ENCODE peak calls at places on chromosome 16, in seven cellular contexts. One of them, this sample, is unnamed. For H3K4me1 and H3K9me3, the result is how much of the 10 kb centered on the place peaks cover.

GRCh38 chr16:27441998-27442397 is 40.0 kb downstream of the IL21R start:
- DNase-seq in effector memory CD4-positive, alpha-beta T cell: no peak
- DNase-seq in fibroblast of lung: no peak
- DNase-seq in BE2C: no peak
- DNase-seq in left lung: no peak
- DNase-seq in IMR-90: no peak
- DNase-seq in psoas muscle: no peak
- DNase-seq in this sample: no peak

GRCh38 chr16:74842413-74842812 is 67.8 kb upstream of the FA2H start:
- DNase-seq in fibroblast of lung: no peak
- DNase-seq in IMR-90: no peak
- DNase-seq in left lung: no peak
- DNase-seq in effector memory CD4-positive, alpha-beta T cell: no peak
- DNase-seq in BE2C: peak
- DNase-seq in psoas muscle: no peak
- DNase-seq in this sample: no peak

GRCh38 chr16:20051611-20052010 is 22.1 kb downstream of the GPR139 start:
- DNase-seq in effector memory CD4-positive, alpha-beta T cell: no peak
- DNase-seq in fibroblast of lung: no peak
- DNase-seq in BE2C: no peak
- DNase-seq in IMR-90: no peak
- DNase-seq in left lung: no peak
- DNase-seq in psoas muscle: no peak
- DNase-seq in this sample: no peak

GRCh38 chr16:76278976-76279375 is 1.8 kb downstream of the CNTNAP4 start:
- DNase-seq in psoas muscle: no peak
- DNase-seq in fibroblast of lung: peak
- DNase-seq in left lung: no peak
- DNase-seq in IMR-90: no peak
- DNase-seq in BE2C: no peak
- DNase-seq in effector memory CD4-positive, alpha-beta T cell: no peak
- DNase-seq in this sample: no peak

GRCh38 chr16:51719376-51719775 is 568.3 kb upstream of the SALL1 start:
- DNase-seq in psoas muscle: no peak
- DNase-seq in BE2C: no peak
- DNase-seq in fibroblast of lung: no peak
- DNase-seq in effector memory CD4-positive, alpha-beta T cell: no peak
- DNase-seq in left lung: no peak
- DNase-seq in IMR-90: no peak
- DNase-seq in this sample: no peak

GRCh38 chr16:65315004-65315398 is 193.1 kb upstream of the CDH11 start:
- DNase-seq in effector memory CD4-positive, alpha-beta T cell: no peak
- DNase-seq in IMR-90: no peak
- DNase-seq in psoas muscle: peak
- DNase-seq in BE2C: no peak
- DNase-seq in left lung: peak
- DNase-seq in fibroblast of lung: no peak
- DNase-seq in this sample: no peak

GRCh38 chr16:69003500-69003899 is 102.0 kb upstream of the HAS3 start:
- DNase-seq in BE2C: no peak
- DNase-seq in IMR-90: no peak
- DNase-seq in effector memory CD4-positive, alpha-beta T cell: no peak
- DNase-seq in fibroblast of lung: no peak
- DNase-seq in psoas muscle: no peak
- DNase-seq in left lung: no peak
- DNase-seq in this sample: no peak

GRCh38 chr16:4369006-4369766 is 2.5 kb upstream of the VASN start:
- DNase-seq in left lung: no peak
- DNase-seq in fibroblast of lung: no peak
- DNase-seq in psoas muscle: no peak
- DNase-seq in BE2C: no peak
- DNase-seq in IMR-90: peak
- DNase-seq in effector memory CD4-positive, alpha-beta T cell: no peak
- DNase-seq in this sample: no peak

GRCh38 chr16:68746951-68747350 is 9.9 kb downstream of the CDH1 start:
- DNase-seq in psoas muscle: no peak
- DNase-seq in left lung: no peak
- DNase-seq in effector memory CD4-positive, alpha-beta T cell: no peak
- DNase-seq in IMR-90: no peak
- DNase-seq in fibroblast of lung: no peak
- DNase-seq in BE2C: no peak
- DNase-seq in this sample: no peak

GRCh38 chr16:87484487-87485331 is 8.1 kb downstream of the ZCCHC14 start:
- DNase-seq in fibroblast of lung: no peak
- DNase-seq in IMR-90: no peak
- DNase-seq in effector memory CD4-positive, alpha-beta T cell: no peak
- DNase-seq in psoas muscle: no peak
- DNase-seq in left lung: no peak
- DNase-seq in BE2C: no peak
- DNase-seq in this sample: no peak

GRCh38 chr16:1096164-1097082 is at the start of gene C1QTNF8:
- DNase-seq in IMR-90: no peak
- DNase-seq in fibroblast of lung: no peak
- DNase-seq in effector memory CD4-positive, alpha-beta T cell: no peak
- DNase-seq in left lung: no peak
- DNase-seq in BE2C: no peak
- DNase-seq in psoas muscle: no peak
- DNase-seq in this sample: no peak

GRCh38 chr16:83344014-83344413 is 463.8 kb upstream of the HSBP1 start:
- DNase-seq in IMR-90: peak
- DNase-seq in psoas muscle: no peak
- DNase-seq in fibroblast of lung: peak
- DNase-seq in effector memory CD4-positive, alpha-beta T cell: no peak
- DNase-seq in BE2C: no peak
- DNase-seq in left lung: no peak
- DNase-seq in this sample: no peak

GRCh38 chr16:3582276-3583165 is 5.3 kb upstream of the NLRC3 start:
- DNase-seq in psoas muscle: no peak
- DNase-seq in IMR-90: no peak
- DNase-seq in left lung: no peak
- DNase-seq in BE2C: no peak
- DNase-seq in fibroblast of lung: no peak
- DNase-seq in effector memory CD4-positive, alpha-beta T cell: no peak
- DNase-seq in this sample: no peak

GRCh38 chr16:2212362-2213324 is 2.0 kb upstream of the BRICD5 start:
- DNase-seq in IMR-90: no peak
- DNase-seq in BE2C: no peak
- DNase-seq in fibroblast of lung: no peak
- DNase-seq in psoas muscle: peak
- DNase-seq in effector memory CD4-positive, alpha-beta T cell: no peak
- DNase-seq in left lung: peak
- DNase-seq in this sample: peak

GRCh38 chr16:53781023-53781605 is 77.2 kb downstream of the FTO start:
- DNase-seq in IMR-90: peak
- DNase-seq in fibroblast of lung: peak
- DNase-seq in BE2C: no peak
- DNase-seq in effector memory CD4-positive, alpha-beta T cell: no peak
- DNase-seq in left lung: no peak
- DNase-seq in psoas muscle: no peak
- DNase-seq in this sample: peak

GRCh38 chr16:2701713-2702437 is 18.1 kb downstream of the PRSS27 start:
- DNase-seq in BE2C: no peak
- DNase-seq in psoas muscle: no peak
- DNase-seq in fibroblast of lung: no peak
- DNase-seq in left lung: no peak
- DNase-seq in IMR-90: no peak
- DNase-seq in effector memory CD4-positive, alpha-beta T cell: no peak
- DNase-seq in this sample: no peak

GRCh38 chr16:85978291-85978775 is 79.4 kb downstream of the IRF8 start:
- DNase-seq in IMR-90: no peak
- DNase-seq in BE2C: no peak
- DNase-seq in effector memory CD4-positive, alpha-beta T cell: no peak
- DNase-seq in fibroblast of lung: no peak
- DNase-seq in left lung: peak
- DNase-seq in psoas muscle: peak
- DNase-seq in this sample: no peak
- H3K4me1 ChIP-seq in IMR-90: under half
- H3K4me1 ChIP-seq in BE2C: under half
- H3K4me1 ChIP-seq in effector memory CD4-positive, alpha-beta T cell: under half
- H3K4me1 ChIP-seq in fibroblast of lung: under half
- H3K4me1 ChIP-seq in left lung: under half
- H3K4me1 ChIP-seq in psoas muscle: under half
- H3K4me1 ChIP-seq in this sample: under half

GRCh38 chr16:61182416-61182815 is 853.8 kb downstream of the CDH8 start:
- DNase-seq in left lung: no peak
- DNase-seq in effector memory CD4-positive, alpha-beta T cell: no peak
- DNase-seq in psoas muscle: no peak
- DNase-seq in BE2C: no peak
- DNase-seq in fibroblast of lung: no peak
- DNase-seq in IMR-90: no peak
- DNase-seq in this sample: no peak
- H3K9me3 ChIP-seq in left lung: under half
- H3K9me3 ChIP-seq in effector memory CD4-positive, alpha-beta T cell: under half
- H3K9me3 ChIP-seq in psoas muscle: under half
- H3K9me3 ChIP-seq in BE2C: under half
- H3K9me3 ChIP-seq in fibroblast of lung: under half
- H3K9me3 ChIP-seq in IMR-90: under half
- H3K9me3 ChIP-seq in this sample: under half

DNA sequence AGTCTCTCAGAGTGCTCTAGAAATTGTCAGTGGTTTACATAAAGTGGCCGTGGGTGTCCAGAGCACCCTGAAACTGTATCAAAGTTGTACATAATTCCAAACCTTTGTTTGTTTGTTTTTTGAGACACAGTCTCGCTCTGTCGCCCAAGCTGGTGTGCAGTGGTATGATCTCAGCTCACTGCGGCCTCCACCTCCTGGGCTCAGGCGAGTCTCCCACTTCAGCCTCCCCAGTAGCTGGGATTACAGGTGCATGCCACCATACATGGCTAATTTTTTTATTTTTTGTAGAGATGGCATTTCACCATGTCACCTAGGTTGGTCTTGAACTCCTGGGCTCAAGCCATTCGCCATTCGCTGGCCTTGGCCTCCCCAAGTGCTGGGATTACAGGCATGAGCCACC is 24.3 kb upstream of the ADGRG1 start:
- DNase-seq in BE2C: no peak
- DNase-seq in left lung: peak
- DNase-seq in effector memory CD4-positive, alpha-beta T cell: no peak
- DNase-seq in fibroblast of lung: no peak
- DNase-seq in IMR-90: no peak
- DNase-seq in psoas muscle: no peak
- DNase-seq in this sample: no peak
- H3K4me1 ChIP-seq in BE2C: under half
- H3K4me1 ChIP-seq in left lung: under half
- H3K4me1 ChIP-seq in effector memory CD4-positive, alpha-beta T cell: under half
- H3K4me1 ChIP-seq in fibroblast of lung: under half
- H3K4me1 ChIP-seq in IMR-90: under half
- H3K4me1 ChIP-seq in psoas muscle: under half
- H3K4me1 ChIP-seq in this sample: under half

DNA sequence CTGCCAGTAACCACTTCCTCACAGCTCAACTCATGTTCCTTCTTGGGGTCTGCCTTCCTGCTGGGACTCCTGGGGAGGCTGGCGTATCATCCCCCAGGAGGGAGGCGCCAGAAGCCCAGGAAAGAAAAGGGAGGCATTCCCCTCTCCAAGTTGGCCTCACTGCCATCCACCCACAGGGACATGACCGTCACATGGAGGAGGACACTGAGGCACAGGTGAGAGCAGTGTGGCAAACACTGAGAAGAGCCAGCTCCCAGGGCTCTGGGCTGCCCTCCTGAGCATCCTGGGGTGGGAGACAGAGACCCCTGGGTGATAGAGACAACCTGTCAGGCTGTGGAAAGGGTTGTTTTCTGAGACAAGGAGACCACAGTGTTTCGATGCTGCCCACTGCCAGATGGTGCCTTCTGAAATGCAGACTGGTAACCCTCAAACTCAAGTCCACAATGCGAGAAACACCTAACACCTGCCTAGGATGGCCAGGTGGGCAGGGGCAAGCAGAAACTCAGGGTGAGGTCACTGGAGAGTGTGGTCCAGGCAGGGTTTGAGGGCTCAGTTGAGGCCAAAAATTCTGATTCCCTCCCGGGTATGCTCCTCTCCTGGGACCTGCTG is 1722.1 kb downstream of the TP53TG3F start:
- DNase-seq in psoas muscle: no peak
- DNase-seq in IMR-90: no peak
- DNase-seq in BE2C: no peak
- DNase-seq in fibroblast of lung: no peak
- DNase-seq in left lung: no peak
- DNase-seq in effector memory CD4-positive, alpha-beta T cell: no peak
- DNase-seq in this sample: no peak
- H3K9me3 ChIP-seq in psoas muscle: under half
- H3K9me3 ChIP-seq in IMR-90: under half
- H3K9me3 ChIP-seq in BE2C: under half
- H3K9me3 ChIP-seq in fibroblast of lung: under half
- H3K9me3 ChIP-seq in left lung: under half
- H3K9me3 ChIP-seq in effector memory CD4-positive, alpha-beta T cell: under half
- H3K9me3 ChIP-seq in this sample: under half

GRCh38 chr16:14634389-14634725 is 1.6 kb downstream of the BFAR start:
- DNase-seq in psoas muscle: no peak
- DNase-seq in BE2C: no peak
- DNase-seq in effector memory CD4-positive, alpha-beta T cell: no peak
- DNase-seq in IMR-90: no peak
- DNase-seq in left lung: no peak
- DNase-seq in fibroblast of lung: no peak
- DNase-seq in this sample: no peak
- H3K4me1 ChIP-seq in psoas muscle: under half
- H3K4me1 ChIP-seq in BE2C: under half
- H3K4me1 ChIP-seq in effector memory CD4-positive, alpha-beta T cell: under half
- H3K4me1 ChIP-seq in IMR-90: under half
- H3K4me1 ChIP-seq in left lung: under half
- H3K4me1 ChIP-seq in fibroblast of lung: under half
- H3K4me1 ChIP-seq in this sample: under half